ENCODE peak calls at places on chromosome 1, in eight cellular contexts. N is GM12865, L is GM06990, D is coronary artery, I is astrocyte of the cerebellum, J is hepatocyte, K is foreskin fibroblast, G is lower lobe of right lung. P is an unnamed sample.

GRCh38 chr1:87684786-87685185 is 356.1 kb downstream of the LMO4 start:
- DNase-seq in K (peak; percentile 6), G (no peak), L (no peak), N (no peak), J (peak; percentile 36), D (no peak), I (peak; percentile 31), P (no peak)

GRCh38 chr1:17140279-17140678 is 21.0 kb upstream of the PADI2 start:
- DNase-seq in L (no peak), G (no peak), K (no peak), I (no peak), N (no peak), J (no peak), D (no peak), P (no peak)

GRCh38 chr1:59432531-59433439 is 135.9 kb downstream of the FGGY start:
- DNase-seq in K (no peak), G (no peak), I (no peak), D (no peak), L (peak; percentile 43), N (peak; percentile 55), J (peak; percentile 39), P (no peak)

GRCh38 chr1:203055166-203055799 is 29.0 kb downstream of the PPFIA4 start:
- DNase-seq in J (no peak), N (no peak), L (no peak), G (no peak), I (no peak), K (no peak), D (no peak), P (no peak)

GRCh38 chr1:155226910-155227260 is 18.4 kb downstream of the MTX1 start:
- DNase-seq in G (peak; percentile 78), N (peak; percentile 72), K (peak; percentile 29), D (peak; percentile 81), I (no peak), J (peak; percentile 74), L (peak; percentile 72), P (no peak)

GRCh38 chr1:197081117-197081753 is 14.2 kb upstream of the F13B start:
- DNase-seq in L (no peak), I (no peak), D (no peak), G (no peak), K (no peak), N (no peak), J (no peak), P (no peak)

GRCh38 chr1:205144751-205145150 is 23.0 kb upstream of the RBBP5 start:
- DNase-seq in D (no peak), K (peak; percentile 26), G (no peak), I (peak; percentile 52), J (peak; percentile 19), N (no peak), L (no peak), P (peak; percentile 18)

GRCh38 chr1:76687324-76688018 is 179.8 kb upstream of the ST6GALNAC5 start:
- DNase-seq in L (no peak), I (no peak), J (peak; percentile 42), K (no peak), G (no peak), N (no peak), D (no peak), P (no peak)

GRCh38 chr1:79004916-79005315 is 1.6 kb downstream of the ADGRL4 start:
- DNase-seq in D (no peak), J (no peak), N (no peak), L (no peak), K (no peak), I (no peak), G (no peak), P (no peak)
- H3K4me3 ChIP-seq in D (peak overlapping the region; percentile 2), J (no peak overlapping the region), N (no peak overlapping the region), L (no peak overlapping the region), K (no peak overlapping the region), I (peak overlapping the region; percentile 0), G (peak overlapping the region; percentile 42), P (no peak overlapping the region)

GRCh38 chr1:2210786-2211185 is 16.2 kb upstream of the FAAP20 start:
- DNase-seq in G (no peak), L (peak; percentile 9), J (no peak), D (peak; percentile 75), I (no peak), N (no peak), K (no peak), P (no peak)

GRCh38 chr1:2210084-2210653 is 15.6 kb upstream of the FAAP20 start:
- DNase-seq in L (peak; percentile 1), N (no peak), K (no peak), I (no peak), J (no peak), G (no peak), D (peak; percentile 76), P (no peak)

GRCh38 chr1:2206813-2207488 is 12.4 kb upstream of the FAAP20 start:
- DNase-seq in D (peak; percentile 81), G (no peak), I (no peak), L (peak; percentile 13), J (no peak), N (no peak), K (no peak), P (no peak)

GRCh38 chr1:2209400-2210083 is 15.0 kb upstream of the FAAP20 start:
- DNase-seq in L (no peak), K (no peak), N (no peak), I (no peak), J (no peak), D (peak; percentile 80), G (no peak), P (no peak)

DNA sequence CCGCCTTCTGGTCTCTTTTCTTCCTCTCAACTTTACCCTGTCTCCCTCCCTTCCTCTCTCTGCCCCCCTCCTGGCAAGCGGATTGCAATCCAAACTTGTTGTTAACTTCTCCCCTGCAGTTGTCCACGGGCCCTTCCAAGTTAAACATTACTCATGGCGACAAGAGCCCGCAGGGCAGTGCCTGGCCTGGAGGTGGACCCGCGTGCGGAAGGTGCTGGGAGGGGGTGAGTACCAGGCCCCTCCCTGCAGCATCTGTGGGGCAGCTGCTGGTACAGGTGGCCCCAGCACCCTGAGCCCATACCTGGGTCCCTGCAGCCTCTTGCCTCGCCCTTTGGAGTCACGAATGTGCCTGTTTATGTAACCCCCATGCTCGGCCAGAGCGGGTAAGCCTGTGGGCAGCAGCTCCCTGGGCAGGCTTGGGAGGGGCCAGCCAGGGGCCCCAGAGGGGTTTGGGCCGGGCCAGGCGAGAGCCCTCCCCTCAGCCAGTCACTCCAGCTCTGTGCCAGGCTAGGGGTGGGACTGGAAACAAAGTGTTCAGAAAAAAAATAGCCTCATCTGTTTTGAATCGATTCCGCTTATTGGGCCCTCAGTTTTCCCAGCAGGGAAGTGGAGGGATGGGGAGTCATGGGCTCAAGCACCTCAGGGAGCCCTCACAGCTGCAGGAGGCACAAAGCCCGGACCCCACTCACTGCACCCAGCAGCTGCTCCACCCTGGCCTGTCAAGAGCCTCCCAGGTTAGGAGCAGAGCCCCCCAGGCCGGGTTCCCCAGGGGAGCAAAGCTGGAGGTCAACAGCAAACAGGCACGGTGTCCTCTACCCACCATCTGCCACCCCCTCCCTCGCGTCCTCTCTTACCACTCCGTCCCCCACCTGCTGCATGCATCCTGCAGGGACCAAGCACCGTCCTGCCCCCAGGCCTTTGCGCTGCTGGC is 14.0 kb upstream of the FAAP20 start:
- DNase-seq in I (peak; percentile 83), N (no peak), G (peak; percentile 86), D (peak; percentile 98), L (no peak), J (peak; percentile 85), K (peak; percentile 96), P (no peak)
- H3K4me3 ChIP-seq in I (no peak overlapping the region), N (no peak overlapping the region), G (peak overlapping the region; percentile 6), D (peak overlapping the region; percentile 68), L (no peak overlapping the region), J (no peak overlapping the region), K (peak overlapping the region; percentile 38), P (no peak overlapping the region)

GRCh38 chr1:172178846-172179245 is 241.6 kb upstream of the C1orf105 start:
- DNase-seq in G (no peak), I (no peak), J (peak; percentile 23), K (no peak), N (no peak), D (no peak), L (no peak), P (no peak)

GRCh38 chr1:172176206-172176605 is 244.3 kb upstream of the C1orf105 start:
- DNase-seq in D (no peak), G (no peak), I (no peak), N (no peak), K (no peak), J (no peak), L (no peak), P (no peak)

GRCh38 chr1:172185206-172185605 is 235.3 kb upstream of the C1orf105 start:
- DNase-seq in I (peak; percentile 53), K (no peak), N (peak; percentile 77), G (no peak), J (no peak), D (no peak), L (peak; percentile 19), P (no peak)

GRCh38 chr1:172177849-172178248 is 242.6 kb upstream of the C1orf105 start:
- DNase-seq in N (no peak), D (no peak), J (peak; percentile 27), L (no peak), G (no peak), I (no peak), K (no peak), P (no peak)

DNA sequence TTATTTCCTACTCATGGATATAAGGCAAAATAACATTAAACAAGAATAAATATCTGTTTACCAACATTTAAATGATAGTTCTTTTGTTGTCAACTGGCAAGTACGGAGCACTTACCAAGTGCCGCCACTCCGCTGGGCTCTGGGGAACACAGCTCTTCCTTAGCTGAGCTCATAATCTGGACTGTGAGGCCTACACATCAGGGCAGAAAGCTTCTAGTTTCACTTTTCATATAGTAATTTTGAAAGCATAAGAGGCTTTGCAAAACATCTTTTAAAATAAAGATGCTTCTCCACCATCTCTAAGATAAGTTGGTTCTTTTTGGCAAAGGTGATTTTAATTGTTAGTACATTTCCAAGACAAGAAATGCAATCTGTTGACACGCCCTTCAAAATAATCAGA is 239.6 kb upstream of the C1orf105 start:
- DNase-seq in L (peak; percentile 32), J (peak; percentile 49), I (no peak), D (no peak), N (peak; percentile 86), G (peak; percentile 53), K (peak; percentile 41), P (no peak)
- H3K4me3 ChIP-seq in L (peak overlapping the region; percentile 47), J (no peak overlapping the region), I (no peak overlapping the region), D (peak overlapping the region; percentile 56), N (peak overlapping the region; percentile 66), G (peak overlapping the region; percentile 23), K (peak overlapping the region; percentile 41), P (peak overlapping the region; percentile 27)

GRCh38 chr1:116062201-116062600 is 49.0 kb upstream of the MAB21L3 start:
- DNase-seq in J (no peak), D (no peak), I (no peak), K (no peak), L (no peak), N (no peak), G (no peak), P (no peak)

GRCh38 chr1:116064616-116065015 is 46.6 kb upstream of the MAB21L3 start:
- DNase-seq in L (no peak), D (no peak), G (no peak), N (no peak), K (peak; percentile 62), J (no peak), I (no peak), P (no peak)

GRCh38 chr1:116067564-116067887 is 43.7 kb upstream of the MAB21L3 start:
- DNase-seq in K (peak; percentile 87), G (no peak), J (peak; percentile 13), D (no peak), I (peak; percentile 46), N (no peak), L (no peak), P (no peak)

DNA sequence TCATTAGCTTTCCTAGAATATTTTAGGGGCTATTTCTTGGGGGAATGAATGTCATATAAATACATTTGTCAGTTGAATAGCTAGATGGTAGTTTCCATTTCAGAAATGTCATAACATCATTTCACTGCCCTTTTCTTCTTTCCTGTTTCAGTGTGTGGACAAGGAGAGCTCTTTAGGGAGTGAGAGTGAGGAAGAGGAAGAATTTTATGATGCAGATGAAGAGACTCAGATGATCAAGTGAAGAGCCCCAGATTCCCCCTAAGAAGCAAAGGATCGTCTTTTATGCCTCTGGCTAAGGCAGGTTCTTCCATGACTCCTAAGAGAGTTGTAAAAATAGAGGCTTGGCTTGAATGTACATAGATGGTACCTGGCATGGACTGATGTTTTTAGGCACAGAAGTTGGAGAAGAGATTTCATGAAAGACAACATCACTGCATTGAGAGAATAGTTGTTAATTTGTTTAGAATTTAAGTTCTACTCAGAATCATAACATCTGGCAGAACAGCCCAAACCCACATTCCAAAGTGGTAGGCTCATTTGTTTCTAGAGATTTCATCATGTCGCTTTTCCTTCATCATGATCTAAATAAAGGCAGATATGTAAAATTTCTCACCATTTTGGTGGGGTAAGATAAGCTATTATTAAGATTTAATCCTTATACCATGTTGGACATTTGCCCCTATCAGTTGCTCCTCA is 44.2 kb upstream of the MAB21L3 start:
- DNase-seq in G (no peak), J (no peak), K (peak; percentile 76), L (no peak), N (no peak), D (no peak), I (peak; percentile 31), P (no peak)
- H3K4me3 ChIP-seq in G (no peak overlapping the region), J (no peak overlapping the region), K (no peak overlapping the region), L (no peak overlapping the region), N (no peak overlapping the region), D (no peak overlapping the region), I (no peak overlapping the region), P (no peak overlapping the region)